ENCODE peak calls at places on chromosomes 5 and 9, in six cellular contexts. D is HL-60; E is nephron progenitor cell; P is CD4-positive, alpha-beta T cell; S is thyroid gland; C is GM12865. F is an unnamed sample.

GRCh38 chr9:135330685-135331590 is 148.6 kb upstream of the PPP1R26 start:
- DNase-seq in D (no peak), E (no peak), P (no peak), S (no peak), C (no peak), F (peak)

GRCh38 chr5:44665101-44665701 is 143.5 kb upstream of the MRPS30 start:
- DNase-seq in D (no peak), E (no peak), P (no peak), S (no peak), C (no peak), F (no peak)

GRCh38 chr9:88775037-88775471 is 216.2 kb upstream of the S1PR3 start:
- DNase-seq in D (no peak), E (no peak), P (no peak), S (peak), C (no peak), F (no peak)

GRCh38 chr9:33161011-33161588 is 6.0 kb downstream of the B4GALT1 start:
- DNase-seq in D (no peak), E (no peak), P (peak), S (peak), C (peak), F (no peak)

GRCh38 chr5:99138911-99139310 is 210.1 kb upstream of the CHD1 start:
- DNase-seq in D (no peak), E (no peak), P (no peak), S (no peak), C (no peak), F (no peak)

GRCh38 chr5:143014017-143014651 is 244.0 kb downstream of the ARHGAP26 start:
- DNase-seq in D (no peak), E (peak), P (no peak), S (peak), C (peak), F (no peak)

GRCh38 chr5:120382813-120383212 is 81.3 kb upstream of the PRR16 start:
- DNase-seq in D (no peak), E (no peak), P (no peak), S (no peak), C (no peak), F (no peak)

GRCh38 chr5:133410335-133410828 is 202.0 kb downstream of the FSTL4 start:
- DNase-seq in D (no peak), E (no peak), P (no peak), S (no peak), C (no peak), F (no peak)

GRCh38 chr5:168648016-168648415 is 68.8 kb upstream of the PANK3 start:
- DNase-seq in D (no peak), E (no peak), P (no peak), S (no peak), C (no peak), F (no peak)

GRCh38 chr5:119386945-119387344 is 31.1 kb downstream of the TNFAIP8 start:
- DNase-seq in D (no peak), E (no peak), P (no peak), S (peak), C (no peak), F (no peak)

GRCh38 chr9:93456504-93456903 is 3.1 kb upstream of the FAM120AOS start:
- DNase-seq in D (peak), E (no peak), P (no peak), S (no peak), C (peak), F (no peak)

GRCh38 chr5:132176543-132176945 is 51.1 kb downstream of the P4HA2 start:
- DNase-seq in D (no peak), E (no peak), P (no peak), S (no peak), C (peak), F (no peak)

GRCh38 chr5:6003040-6003825 is 375.1 kb downstream of the MED10 start:
- DNase-seq in D (no peak), E (no peak), P (no peak), S (no peak), C (no peak), F (no peak)

GRCh38 chr9:120654278-120654677 is 60.0 kb downstream of the MEGF9 start:
- DNase-seq in D (no peak), E (no peak), P (no peak), S (no peak), C (no peak), F (no peak)

GRCh38 chr9:135038331-135038730 is 49.1 kb upstream of the OLFM1 start:
- DNase-seq in D (no peak), E (no peak), P (no peak), S (no peak), C (no peak), F (no peak)

GRCh38 chr9:37465249-37466036 is at the start of gene ZBTB5:
- DNase-seq in D (peak), E (peak), P (peak), S (peak), C (peak), F (peak)

GRCh38 chr5:81748556-81748955 is 2.3 kb downstream of the SSBP2 start:
- DNase-seq in D (no peak), E (no peak), P (no peak), S (no peak), C (no peak), F (no peak)

GRCh38 chr9:105103776-105104175 is 140.7 kb upstream of the SLC44A1 start:
- DNase-seq in D (no peak), E (no peak), P (no peak), S (no peak), C (no peak), F (no peak)

GRCh38 chr5:111680737-111681413 is 76.1 kb downstream of the NREP start:
- DNase-seq in D (no peak), E (no peak), P (no peak), S (peak), C (no peak), F (no peak)

GRCh38 chr9:16453390-16453789 is 417.1 kb downstream of the BNC2 start:
- DNase-seq in D (no peak), E (no peak), P (no peak), S (no peak), C (peak), F (no peak)
- TF ChIP-seq CTCF in D (no peak), E (no peak), P (no peak), S (no peak), C (no peak), F (no peak)

GRCh38 chr5:122547219-122547618 is 227.7 kb upstream of the SNX2 start:
- DNase-seq in D (no peak), E (no peak), P (no peak), S (no peak), C (no peak), F (no peak)
- TF ChIP-seq CTCF in D (no peak), E (no peak), P (no peak), S (no peak), C (no peak), F (no peak)

GRCh38 chr5:175464414-175465233 is 13.7 kb upstream of the SFXN1 start:
- DNase-seq in D (no peak), E (peak), P (peak), S (peak), C (peak), F (no peak)

GRCh38 chr5:175460126-175460525 is 16.1 kb upstream of the DRD1 start:
- DNase-seq in D (no peak), E (no peak), P (no peak), S (no peak), C (no peak), F (no peak)

GRCh38 chr5:175460560-175460959 is 16.6 kb upstream of the DRD1 start:
- DNase-seq in D (no peak), E (no peak), P (no peak), S (no peak), C (no peak), F (no peak)

GRCh38 chr5:175457466-175457865 is 13.5 kb upstream of the DRD1 start:
- DNase-seq in D (no peak), E (no peak), P (no peak), S (no peak), C (peak), F (no peak)

DNA sequence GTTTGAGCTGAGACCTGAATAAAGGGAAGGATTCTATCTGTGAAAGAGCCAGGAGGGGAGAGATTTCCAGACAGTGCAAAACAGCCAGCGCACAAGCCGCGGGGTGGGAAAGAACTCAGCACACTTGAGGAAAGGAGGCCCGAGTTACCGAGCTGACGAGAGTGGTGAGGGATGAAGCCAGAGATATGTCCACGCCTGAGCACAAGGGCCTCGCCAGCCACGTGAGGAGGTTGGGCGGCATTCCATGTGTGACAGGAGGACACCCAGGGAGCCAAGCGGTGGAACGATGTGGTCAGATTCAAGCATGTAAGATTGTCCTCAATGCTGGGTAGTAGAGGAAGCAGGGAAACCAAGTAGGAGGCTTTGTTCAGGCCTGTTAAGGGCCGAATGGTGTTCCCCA is 17.0 kb upstream of the SFXN1 start:
- DNase-seq in D (no peak), E (no peak), P (no peak), S (no peak), C (no peak), F (no peak)
- TF ChIP-seq CTCF in D (no peak), E (no peak), P (no peak), S (no peak), C (no peak), F (no peak)

GRCh38 chr9:85258823-85259370 is 482.9 kb downstream of the AGTPBP1 start:
- DNase-seq in D (peak), E (peak), P (no peak), S (peak), C (peak), F (no peak)
- TF ChIP-seq CTCF in D (peak), E (peak), P (no peak), S (no peak), C (peak), F (peak)

DNA sequence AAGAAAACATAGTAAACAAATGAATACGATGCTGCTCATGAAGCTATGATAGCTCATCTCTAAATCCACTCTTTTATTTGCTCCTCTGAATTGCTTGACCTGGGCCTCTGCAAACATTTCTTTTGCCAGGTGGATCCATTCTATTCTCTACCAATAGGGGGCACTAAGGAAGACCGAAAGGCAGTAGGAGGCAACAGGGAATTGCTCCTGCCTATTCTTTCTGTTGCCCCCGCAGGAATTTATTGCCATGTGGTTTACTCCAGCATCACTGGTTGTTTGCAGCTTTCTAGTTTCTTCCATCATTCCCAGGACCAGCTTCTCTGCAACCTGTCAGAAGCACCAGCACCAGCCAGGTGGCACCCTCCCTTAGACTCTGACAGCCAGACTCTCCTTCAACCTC is 5.3 kb downstream of the GAPT start:
- DNase-seq in D (no peak), E (no peak), P (no peak), S (no peak), C (no peak), F (no peak)
- TF ChIP-seq CTCF in D (no peak), E (peak), P (no peak), S (no peak), C (peak), F (no peak)

GRCh38 chr9:133149130-133150015 is 14.3 kb downstream of the GBGT1 start:
- DNase-seq in D (peak), E (peak), P (peak), S (peak), C (peak), F (peak)
- TF ChIP-seq CTCF in D (no peak), E (no peak), P (peak), S (no peak), C (peak), F (no peak)

GRCh38 chr9:106104887-106105286 is 410.5 kb downstream of the TMEM38B start:
- DNase-seq in D (no peak), E (no peak), P (no peak), S (no peak), C (no peak), F (no peak)
- TF ChIP-seq CTCF in D (no peak), E (no peak), P (no peak), S (no peak), C (no peak), F (no peak)

F was measured in D721Med.